ENCODE peak calls at places on chromosomes 5 and 9, in ten cellular contexts. V is A549, G is stomach, T is GM13976, L is fibroblast of villous mesenchyme, X is MCF 10A, F is HCT116, U is choroid plexus epithelial cell, C is fibroblast of pulmonary artery, E is Calu3. A is an unnamed sample.

GRCh38 chr5:122906768-122907167 is 61.4 kb downstream of the SNX24 start:
- DNase-seq in V (no peak), G (no peak), T (no peak), L (peak; percentile 56), X (peak; percentile 52), F (no peak), U (no peak), C (peak; percentile 73), E (no peak), A (no peak)

GRCh38 chr9:135864447-135865049 is 42.8 kb downstream of the CAMSAP1 start:
- DNase-seq in V (peak; percentile 66), G (peak; percentile 66), T (peak; percentile 81), L (peak; percentile 50), X (peak; percentile 65), F (peak; percentile 31), U (peak; percentile 65), C (peak; percentile 65), E (peak; percentile 63), A (no peak)

GRCh38 chr9:24009322-24009721 is 183.3 kb upstream of the ELAVL2 start:
- DNase-seq in V (no peak), G (no peak), T (no peak), L (no peak), X (no peak), F (no peak), U (no peak), C (no peak), E (no peak), A (no peak)

GRCh38 chr9:104997536-104997935 is 69.6 kb upstream of the ABCA1 start:
- DNase-seq in V (no peak), G (no peak), T (no peak), L (no peak), X (no peak), F (no peak), U (no peak), C (no peak), E (no peak), A (no peak)

GRCh38 chr5:173964491-173964890 is 24.5 kb upstream of the C5orf47 start:
- DNase-seq in V (no peak), G (no peak), T (no peak), L (no peak), X (no peak), F (no peak), U (no peak), C (no peak), E (no peak), A (no peak)

GRCh38 chr5:58481066-58481676 is 10.1 kb upstream of the GAPT start:
- DNase-seq in V (no peak), G (no peak), T (no peak), L (no peak), X (no peak), F (no peak), U (no peak), C (no peak), E (no peak), A (no peak)

GRCh38 chr9:133269537-133270357 is 5.3 kb downstream of the ABO start:
- DNase-seq in V (no peak), G (no peak), T (no peak), L (no peak), X (peak; percentile 43), F (no peak), U (no peak), C (no peak), E (no peak), A (no peak)

GRCh38 chr9:34405719-34406118 is 29.0 kb upstream of the MYORG start:
- DNase-seq in V (no peak), G (no peak), T (no peak), L (peak; percentile 47), X (no peak), F (no peak), U (peak; percentile 24), C (peak; percentile 22), E (no peak), A (no peak)

GRCh38 chr5:89342106-89342876 is 459.3 kb upstream of the MEF2C start:
- DNase-seq in V (no peak), G (no peak), T (no peak), L (peak; percentile 62), X (no peak), F (no peak), U (peak; percentile 87), C (peak; percentile 50), E (no peak), A (no peak)

GRCh38 chr5:124927735-124928134 is 181.3 kb upstream of the ZNF608 start:
- DNase-seq in V (no peak), G (no peak), T (no peak), L (no peak), X (peak; percentile 74), F (no peak), U (peak; percentile 58), C (peak; percentile 87), E (no peak), A (no peak)

GRCh38 chr9:81969971-81970370 is 18.6 kb upstream of the SPATA31D1 start:
- DNase-seq in V (no peak), G (no peak), T (no peak), L (no peak), X (no peak), F (no peak), U (no peak), C (peak; percentile 3), E (no peak), A (no peak)

GRCh38 chr9:131111186-131111853 is 14.1 kb upstream of the NUP214 start:
- DNase-seq in V (no peak), G (no peak), T (peak; percentile 12), L (no peak), X (no peak), F (no peak), U (no peak), C (no peak), E (no peak), A (peak; percentile 35)

GRCh38 chr5:109298794-109299193 is 111.0 kb downstream of the PJA2 start:
- DNase-seq in V (no peak), G (no peak), T (no peak), L (no peak), X (no peak), F (no peak), U (no peak), C (no peak), E (no peak), A (no peak)

GRCh38 chr5:109307996-109308395 is 101.8 kb downstream of the PJA2 start:
- DNase-seq in V (no peak), G (no peak), T (no peak), L (no peak), X (no peak), F (no peak), U (no peak), C (no peak), E (no peak), A (no peak)

GRCh38 chr5:109309326-109310063 is 100.3 kb downstream of the PJA2 start:
- DNase-seq in V (no peak), G (no peak), T (no peak), L (no peak), X (no peak), F (no peak), U (no peak), C (no peak), E (no peak), A (no peak)

GRCh38 chr5:109299557-109299956 is 110.2 kb downstream of the PJA2 start:
- DNase-seq in V (no peak), G (no peak), T (no peak), L (no peak), X (no peak), F (no peak), U (no peak), C (no peak), E (no peak), A (no peak)

DNA sequence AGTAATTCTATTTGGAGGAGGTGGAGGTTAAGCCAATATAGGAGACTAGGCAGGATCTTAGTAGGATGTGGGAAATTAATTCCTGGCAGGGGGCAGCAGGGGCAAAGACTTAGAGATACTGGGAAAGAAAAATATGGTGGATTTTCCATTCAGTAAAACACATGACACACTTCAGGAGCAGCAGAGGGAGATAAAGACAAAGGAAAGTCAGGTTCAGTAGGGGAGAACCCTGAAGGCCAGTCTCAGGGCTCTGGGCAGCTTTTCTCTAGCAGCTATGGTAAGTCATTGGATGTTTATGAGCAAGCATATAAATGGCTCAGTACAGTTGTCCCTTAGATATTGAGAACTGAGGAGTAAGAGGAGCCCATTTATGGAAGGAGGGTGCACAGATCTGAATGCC is 105.5 kb downstream of the PJA2 start:
- DNase-seq in V (no peak), G (no peak), T (no peak), L (no peak), X (no peak), F (no peak), U (no peak), C (no peak), E (no peak), A (no peak)
- TF ChIP-seq CTCF in V (no peak), G (no peak), T (no peak), L (peak; percentile 8), X (no peak), F (no peak), U (no peak), C (no peak), E (no peak), A (no peak)

DNA sequence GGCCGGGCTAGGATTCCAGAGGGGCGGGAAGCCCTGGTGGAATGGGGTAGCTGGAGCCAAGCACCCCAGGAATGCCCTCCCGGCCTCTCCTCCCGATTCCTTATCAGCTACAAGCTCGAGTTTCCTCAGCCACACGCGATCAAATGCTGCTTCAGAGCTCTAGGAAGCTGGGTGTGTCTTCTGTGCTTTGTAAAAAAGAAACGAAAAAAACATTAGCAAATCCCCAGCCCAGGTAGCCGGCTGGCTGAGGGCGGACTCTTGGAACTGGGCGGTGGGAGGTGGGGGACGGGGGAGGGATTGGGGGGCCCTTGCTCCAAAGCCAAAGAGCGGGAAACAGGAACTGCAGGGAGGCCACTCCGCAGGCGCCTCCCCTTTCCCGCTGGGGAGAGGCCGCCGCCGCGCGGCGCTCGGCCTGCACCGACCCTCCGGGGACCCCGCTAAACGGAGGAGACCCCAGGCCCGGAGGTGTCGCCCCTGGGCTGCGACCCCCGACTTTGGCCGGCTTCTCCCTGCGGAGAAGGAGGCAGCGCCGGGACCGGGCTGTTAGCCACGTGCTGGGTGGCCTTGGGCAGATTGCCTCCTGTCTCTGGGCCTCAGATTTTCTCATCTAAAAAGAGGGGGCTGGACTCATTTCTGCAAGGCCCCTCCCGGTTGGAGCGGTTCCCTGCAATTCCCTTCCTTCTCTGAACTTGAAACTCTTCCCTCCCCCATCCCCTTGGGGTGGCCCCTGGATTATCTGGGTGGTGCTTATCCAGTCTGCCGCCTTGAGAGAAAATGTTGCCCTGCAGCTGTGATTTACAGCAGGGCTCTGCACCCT is 40.9 kb upstream of the FABP6 start:
- DNase-seq in V (peak; percentile 31), G (peak; percentile 68), T (peak; percentile 59), L (peak; percentile 88), X (no peak), F (no peak), U (peak; percentile 73), C (peak; percentile 73), E (peak; percentile 65), A (no peak)
- TF ChIP-seq CTCF in V (no peak), G (no peak), T (no peak), L (peak; percentile 13), X (no peak), F (no peak), U (peak; percentile 40), C (no peak), E (no peak), A (peak; percentile 36)

GRCh38 chr5:147887026-147887627 is 8.6 kb downstream of the SCGB3A2 start:
- DNase-seq in V (peak; percentile 5), G (no peak), T (no peak), L (peak; percentile 46), X (peak; percentile 75), F (peak; percentile 12), U (peak; percentile 66), C (peak; percentile 63), E (peak; percentile 56), A (no peak)
- TF ChIP-seq CTCF in V (peak; percentile 54), G (no peak), T (no peak), L (peak; percentile 59), X (peak; percentile 76), F (peak; percentile 70), U (peak; percentile 73), C (peak; percentile 65), E (peak; percentile 63), A (peak; percentile 88)

GRCh38 chr5:177489119-177489716 is 8.2 kb downstream of the PDLIM7 start:
- DNase-seq in V (no peak), G (peak; percentile 68), T (no peak), L (no peak), X (no peak), F (no peak), U (no peak), C (no peak), E (no peak), A (no peak)
- TF ChIP-seq CTCF in V (no peak), G (no peak), T (no peak), L (no peak), X (no peak), F (peak; percentile 35), U (peak; percentile 22), C (no peak), E (no peak), A (peak; percentile 40)